ENCODE peak calls at places on chromosome 10, in eight cellular contexts. R is Right ventricle myocardium superior; D is astrocyte of the spinal cord; M is thyroid gland; T is activated CD8-positive, alpha-beta memory T cell treated with anti-CD3 and anti-CD28 coated beads for 24 hours; E is type B pancreatic cell; X is activated CD4-positive, alpha-beta T cell treated with anti-CD3 and anti-CD28 coated beads for 4 hours; B is left ventricle myocardium inferior. S is an unnamed sample.

GRCh38 chr10:110138197-110138812 is 69.1 kb upstream of the MXI1 start:
- DNase-seq in R (no peak), D (peak; percentile 72), M (no peak), T (no peak), E (no peak), X (no peak), B (no peak), S (no peak)

GRCh38 chr10:84177541-84178386 is 4.2 kb downstream of the GPR15LG start:
- DNase-seq in R (peak; percentile 54), D (no peak), M (no peak), T (peak; percentile 73), E (no peak), X (no peak), B (peak; percentile 44), S (peak; percentile 65)

GRCh38 chr10:58266826-58267712 is 625 bp downstream of the IPMK start:
- DNase-seq in R (peak; percentile 70), D (peak; percentile 56), M (peak; percentile 55), T (peak; percentile 73), E (peak; percentile 72), X (peak; percentile 16), B (peak; percentile 49), S (peak; percentile 61)

GRCh38 chr10:97715259-97715874 is 1.8 kb downstream of the MARVELD1 start:
- DNase-seq in R (no peak), D (no peak), M (no peak), T (no peak), E (no peak), X (no peak), B (no peak), S (no peak)

GRCh38 chr10:14904316-14904732 is 25.7 kb downstream of the SUV39H2 start:
- DNase-seq in R (no peak), D (peak; percentile 35), M (peak; percentile 17), T (no peak), E (no peak), X (peak; percentile 13), B (no peak), S (no peak)

GRCh38 chr10:86509145-86509544 is 12.4 kb downstream of the WAPL start:
- DNase-seq in R (no peak), D (no peak), M (no peak), T (no peak), E (no peak), X (no peak), B (no peak), S (no peak)

GRCh38 chr10:6878067-6878412 is 298.0 kb upstream of the PRKCQ start:
- DNase-seq in R (no peak), D (peak; percentile 26), M (peak; percentile 4), T (no peak), E (no peak), X (no peak), B (no peak), S (no peak)

GRCh38 chr10:77328272-77328816 is 309.3 kb downstream of the KCNMA1 start:
- DNase-seq in R (no peak), D (no peak), M (peak; percentile 16), T (no peak), E (no peak), X (no peak), B (no peak), S (no peak)

GRCh38 chr10:3783313-3783689 is 1.7 kb downstream of the KLF6 start:
- DNase-seq in R (peak; percentile 59), D (no peak), M (peak; percentile 70), T (peak; percentile 83), E (no peak), X (peak; percentile 68), B (no peak), S (peak; percentile 65)

GRCh38 chr10:100636848-100637553 is 101.3 kb downstream of the HIF1AN start:
- DNase-seq in R (no peak), D (no peak), M (no peak), T (no peak), E (no peak), X (no peak), B (no peak), S (no peak)

GRCh38 chr10:3853547-3853989 is 68.6 kb upstream of the KLF6 start:
- DNase-seq in R (no peak), D (peak; percentile 58), M (peak; percentile 85), T (no peak), E (no peak), X (no peak), B (no peak), S (no peak)

GRCh38 chr10:130412317-130412716 is 276.1 kb downstream of the GLRX3 start:
- DNase-seq in R (no peak), D (no peak), M (no peak), T (no peak), E (peak; percentile 27), X (no peak), B (no peak), S (no peak)

GRCh38 chr10:127398140-127398966 is 150.8 kb upstream of the NPS start:
- DNase-seq in R (no peak), D (peak; percentile 69), M (no peak), T (no peak), E (no peak), X (no peak), B (no peak), S (no peak)

GRCh38 chr10:97888641-97889262 is 39.1 kb downstream of the GOLGA7B start:
- DNase-seq in R (no peak), D (peak; percentile 56), M (peak; percentile 77), T (no peak), E (no peak), X (no peak), B (no peak), S (no peak)

GRCh38 chr10:128429835-128430513 is 303.8 kb upstream of the MKI67 start:
- DNase-seq in R (no peak), D (no peak), M (no peak), T (no peak), E (no peak), X (no peak), B (no peak), S (no peak)

GRCh38 chr10:118210276-118210675 is 131.8 kb downstream of the FAM204A start:
- DNase-seq in R (no peak), D (no peak), M (no peak), T (no peak), E (no peak), X (no peak), B (no peak), S (no peak)

GRCh38 chr10:86366033-86366901 is at the start of gene GRID1:
- DNase-seq in R (peak; percentile 53), D (no peak), M (peak; percentile 64), T (peak; percentile 70), E (no peak), X (peak; percentile 20), B (no peak), S (peak; percentile 63)

GRCh38 chr10:34994565-34995142 is 95.5 kb downstream of the CUL2 start:
- DNase-seq in R (no peak), D (peak; percentile 90), M (peak; percentile 60), T (peak; percentile 70), E (no peak), X (peak; percentile 56), B (no peak), S (no peak)

GRCh38 chr10:46539596-46540411 is 16.7 kb downstream of the GPRIN2 start:
- DNase-seq in R (no peak), D (peak; percentile 83), M (peak; percentile 2), T (no peak), E (no peak), X (no peak), B (no peak), S (peak; percentile 18)

GRCh38 chr10:70482982-70483760 is 4.6 kb downstream of the PALD1 start:
- DNase-seq in R (no peak), D (no peak), M (no peak), T (no peak), E (no peak), X (no peak), B (no peak), S (no peak)

GRCh38 chr10:74900297-74900696 is 73.9 kb downstream of the KAT6B start:
- DNase-seq in R (no peak), D (no peak), M (no peak), T (peak; percentile 66), E (no peak), X (no peak), B (no peak), S (no peak)

GRCh38 chr10:25758511-25758910 is 175.5 kb upstream of the MYO3A start:
- DNase-seq in R (no peak), D (no peak), M (no peak), T (no peak), E (no peak), X (no peak), B (no peak), S (no peak)

GRCh38 chr10:21888959-21889358 is 114.6 kb downstream of the DNAJC1 start:
- DNase-seq in R (no peak), D (no peak), M (no peak), T (no peak), E (no peak), X (peak; percentile 8), B (no peak), S (no peak)

GRCh38 chr10:28677889-28678686 is 767 bp downstream of the BAMBI start:
- DNase-seq in R (peak; percentile 66), D (peak; percentile 44), M (peak; percentile 21), T (peak; percentile 74), E (peak; percentile 72), X (peak; percentile 10), B (peak; percentile 31), S (peak; percentile 64)

GRCh38 chr10:484925-485661 is 204.4 kb downstream of the DIP2C start:
- DNase-seq in R (no peak), D (peak; percentile 41), M (peak; percentile 62), T (peak; percentile 67), E (peak; percentile 52), X (peak; percentile 26), B (no peak), S (no peak)